ENCODE peak calls at places on chromosomes 1 and 21, in four cellular contexts. W is H1, J is H9, H is mesendoderm. T is an unnamed sample.

GRCh38 chr1:110477041-110477440 is 26.1 kb downstream of the PROK1 start:
- DNase-seq in W (no peak), J (no peak), H (peak; percentile 46), T (peak; percentile 87)

GRCh38 chr1:113013823-113014222 is 57.8 kb upstream of the SLC16A1 start:
- DNase-seq in W (no peak), J (no peak), H (no peak), T (no peak)

GRCh38 chr1:69700770-69701169 is 133.0 kb downstream of the LRRC7 start:
- DNase-seq in W (peak; percentile 58), J (peak; percentile 55), H (peak; percentile 62), T (peak; percentile 1)

GRCh38 chr1:23791434-23792047 is 596 bp downstream of the LYPLA2 start:
- DNase-seq in W (peak; percentile 63), J (peak; percentile 82), H (peak; percentile 75), T (no peak)

GRCh38 chr1:90726716-90727480 is 9.8 kb upstream of the BARHL2 start:
- DNase-seq in W (peak; percentile 70), J (peak; percentile 36), H (peak; percentile 48), T (no peak)

GRCh38 chr1:7808253-7808844 is 24.3 kb downstream of the PER3 start:
- DNase-seq in W (no peak), J (no peak), H (peak; percentile 48), T (peak; percentile 40)

GRCh38 chr1:2914702-2915101 is 106.6 kb upstream of the ACTRT2 start:
- DNase-seq in W (no peak), J (no peak), H (peak; percentile 12), T (no peak)

GRCh38 chr1:224189561-224189960 is 6.5 kb downstream of the DEGS1 start:
- DNase-seq in W (no peak), J (no peak), H (no peak), T (no peak)

GRCh38 chr1:35426097-35426586 is 131.1 kb downstream of the KIAA0319L start:
- DNase-seq in W (no peak), J (no peak), H (peak; percentile 38), T (no peak)

GRCh38 chr21:33078907-33079582 is 9.1 kb downstream of the OLIG1 start:
- DNase-seq in W (no peak), J (no peak), H (peak; percentile 49), T (peak; percentile 84)

GRCh38 chr1:155717041-155717440 is 28.1 kb downstream of the DAP3 start:
- DNase-seq in W (no peak), J (no peak), H (no peak), T (no peak)

GRCh38 chr1:29632436-29633270 is 396.3 kb downstream of the PTPRU start:
- DNase-seq in W (no peak), J (peak; percentile 20), H (no peak), T (peak; percentile 33)

GRCh38 chr1:235532350-235532749 is 28.1 kb upstream of the B3GALNT2 start:
- DNase-seq in W (no peak), J (no peak), H (no peak), T (peak; percentile 55)

GRCh38 chr1:168468042-168468809 is 75.6 kb downstream of the XCL2 start:
- DNase-seq in W (no peak), J (no peak), H (peak; percentile 68), T (no peak)

GRCh38 chr1:83931658-83932253 is 67.2 kb downstream of the TTLL7 start:
- DNase-seq in W (no peak), J (no peak), H (peak; percentile 54), T (peak; percentile 60)

GRCh38 chr21:45257673-45258341 is 29.9 kb downstream of the POFUT2 start:
- DNase-seq in W (peak; percentile 53), J (peak; percentile 48), H (no peak), T (no peak)

GRCh38 chr1:33468011-33468410 is 4.4 kb upstream of the ZSCAN20 start:
- DNase-seq in W (no peak), J (no peak), H (no peak), T (no peak)

GRCh38 chr1:159946242-159947187 is 1.1 kb upstream of the IGSF9 start:
- DNase-seq in W (no peak), J (peak; percentile 25), H (peak; percentile 27), T (no peak)

GRCh38 chr1:68112835-68113243 is 62.4 kb upstream of the DIRAS3 start:
- DNase-seq in W (peak; percentile 1), J (no peak), H (no peak), T (peak; percentile 93)

GRCh38 chr1:15352122-15352957 is 57.3 kb upstream of the EFHD2 start:
- DNase-seq in W (no peak), J (no peak), H (peak; percentile 60), T (peak; percentile 84)

GRCh38 chr1:58584082-58584895 is 7.2 kb upstream of the TACSTD2 start:
- DNase-seq in W (no peak), J (no peak), H (peak; percentile 90), T (peak; percentile 96)

GRCh38 chr1:192439373-192440025 is 122.7 kb downstream of the RGS21 start:
- DNase-seq in W (no peak), J (no peak), H (no peak), T (peak; percentile 95)

GRCh38 chr1:156618853-156619581 is at the start of gene HAPLN2:
- DNase-seq in W (peak; percentile 84), J (peak; percentile 80), H (peak; percentile 67), T (no peak)

GRCh38 chr1:224804220-224804619 is 125.3 kb upstream of the DNAH14 start:
- DNase-seq in W (no peak), J (no peak), H (no peak), T (no peak)

GRCh38 chr1:223725578-223725977 is 13.2 kb downstream of the CAPN2 start:
- DNase-seq in W (no peak), J (no peak), H (no peak), T (no peak)

GRCh38 chr1:225763815-225764548 is 13.6 kb upstream of the SRP9 start:
- DNase-seq in W (no peak), J (no peak), H (no peak), T (peak; percentile 54)

GRCh38 chr1:220113136-220113695 is 19.3 kb downstream of the IARS2 start:
- DNase-seq in W (no peak), J (no peak), H (peak; percentile 54), T (peak; percentile 20)

GRCh38 chr1:193036337-193037047 is 22.7 kb downstream of the UCHL5 start:
- DNase-seq in W (no peak), J (no peak), H (no peak), T (no peak)

GRCh38 chr1:167541013-167541412 is 12.5 kb downstream of the CREG1 start:
- DNase-seq in W (no peak), J (no peak), H (no peak), T (peak; percentile 10)

GRCh38 chr21:35350965-35351364 is 301.9 kb upstream of the RUNX1 start:
- DNase-seq in W (no peak), J (no peak), H (no peak), T (peak; percentile 41)

GRCh38 chr1:155009221-155009711 is 6.7 kb downstream of the ZBTB7B start:
- DNase-seq in W (no peak), J (no peak), H (no peak), T (no peak)

GRCh38 chr1:11180342-11180744 is 8.8 kb upstream of the ANGPTL7 start:
- DNase-seq in W (no peak), J (no peak), H (no peak), T (peak; percentile 49)

GRCh38 chr1:155272466-155273133 is 704 bp downstream of the CLK2 start:
- DNase-seq in W (no peak), J (no peak), H (no peak), T (peak; percentile 67)

GRCh38 chr1:182567629-182568028 is 21.4 kb downstream of the RNASEL start:
- DNase-seq in W (no peak), J (no peak), H (no peak), T (no peak)
- H3K56ac ChIP-seq in W (no peak overlapping the region), J (no peak overlapping the region), H (no peak overlapping the region), T (no peak overlapping the region)

GRCh38 chr1:94863297-94863911 is 43.2 kb downstream of the SLC44A3 start:
- DNase-seq in W (no peak), J (no peak), H (no peak), T (peak; percentile 64)
- H2BK120ac ChIP-seq in W (no peak overlapping the region), J (no peak overlapping the region), H (no peak overlapping the region), T (peak overlapping the region; percentile 94)

GRCh38 chr1:21325231-21325718 is 35.0 kb upstream of the ECE1 start:
- DNase-seq in W (no peak), J (no peak), H (no peak), T (no peak)
- H3K4ac ChIP-seq in W (no peak overlapping the region), J (no peak overlapping the region), H (peak overlapping the region; percentile 58), T (peak overlapping the region; percentile 100)

GRCh38 chr1:54701066-54701465 is 14.6 kb upstream of the TTC4 start:
- DNase-seq in W (no peak), J (peak; percentile 17), H (no peak), T (no peak)

GRCh38 chr1:54698346-54698745 is 17.3 kb upstream of the TTC4 start:
- DNase-seq in W (no peak), J (peak; percentile 18), H (no peak), T (no peak)

GRCh38 chr1:54701996-54702395 is 13.7 kb upstream of the TTC4 start:
- DNase-seq in W (no peak), J (no peak), H (no peak), T (no peak)

GRCh38 chr1:54697896-54698295 is 17.8 kb upstream of the TTC4 start:
- DNase-seq in W (no peak), J (no peak), H (no peak), T (no peak)

DNA sequence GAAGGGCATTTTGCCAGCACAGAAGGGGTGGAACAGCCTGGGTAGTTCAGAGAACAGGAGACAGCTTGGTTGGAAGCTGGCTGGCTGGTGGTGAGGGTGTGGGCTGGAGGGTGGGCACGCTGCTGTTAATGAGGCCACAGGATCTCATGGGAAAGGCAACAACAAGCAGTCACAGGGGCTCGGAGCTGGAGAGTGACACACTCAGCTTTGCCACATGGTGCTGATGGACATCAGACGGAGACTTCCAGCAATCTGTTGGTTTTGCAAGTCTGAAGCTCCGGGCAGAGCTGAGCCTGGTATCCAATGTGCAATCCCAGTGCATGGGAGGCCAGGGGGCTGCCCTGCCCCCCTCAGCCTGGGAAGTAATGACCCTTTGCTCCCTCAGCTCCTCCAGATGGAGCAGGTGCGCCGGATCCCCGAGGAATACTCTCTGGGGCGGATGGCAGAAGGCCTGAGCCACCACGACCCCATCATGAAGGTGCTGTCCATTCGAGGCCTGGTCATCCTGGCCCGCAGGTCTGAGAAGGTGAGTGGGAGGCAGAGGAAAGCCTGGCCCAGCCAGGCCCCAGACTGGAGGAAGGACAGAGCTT is 15.6 kb upstream of the TTC4 start:
- DNase-seq in W (no peak), J (no peak), H (no peak), T (no peak)
- H3K56ac ChIP-seq in W (no peak overlapping the region), J (no peak overlapping the region), H (no peak overlapping the region), T (no peak overlapping the region)

DNA sequence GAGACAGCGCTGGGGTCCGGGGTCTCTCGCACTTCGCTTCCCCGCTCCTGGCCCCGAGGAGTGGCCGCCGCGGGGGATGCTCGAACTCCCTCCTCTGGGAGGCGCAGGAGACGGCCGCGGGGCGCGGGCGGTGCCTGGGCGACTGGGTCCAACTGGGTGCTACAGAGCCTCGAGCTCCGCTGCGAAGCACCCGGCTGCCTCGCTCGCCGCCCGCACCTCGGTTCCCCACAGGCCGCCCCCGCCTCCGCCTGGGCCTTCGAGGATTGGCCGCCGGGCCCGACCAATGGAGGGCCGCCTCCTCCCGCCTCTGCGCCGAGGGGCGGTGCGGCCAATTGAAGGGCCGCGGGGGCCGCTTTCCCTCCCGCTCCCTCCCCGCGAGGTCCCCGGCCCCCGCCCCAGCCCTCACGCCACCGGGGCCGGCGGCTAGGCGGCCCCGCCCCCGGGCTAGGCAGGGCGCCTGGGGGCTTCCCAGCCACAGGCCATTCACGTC is at the start of gene CNN3:
- DNase-seq in W (peak; percentile 92), J (peak; percentile 94), H (peak; percentile 97), T (peak; percentile 92)
- H2BK120ac ChIP-seq in W (peak within 1 kb of the TSS; percentile 84), J (peak within 1 kb of the TSS; percentile 92), H (peak within 1 kb of the TSS; percentile 80), T (peak within 1 kb of the TSS; percentile 96)